ENCODE peak calls at places on chromosome 19, in four cellular contexts. One of them, this sample, is unnamed.

GRCh38 chr19:52592301-52592700 is 22.2 kb downstream of the ZNF701 start:
- DNase-seq in neural progenitor cell: no peak
- DNase-seq in Panc1: no peak
- DNase-seq in A172: no peak
- DNase-seq in this sample: no peak

GRCh38 chr19:30712428-30713151 is 340.4 kb downstream of the ZNF536 start:
- DNase-seq in neural progenitor cell: no peak
- DNase-seq in Panc1: no peak
- DNase-seq in A172: no peak
- DNase-seq in this sample: no peak

GRCh38 chr19:2376784-2377519 is 16.9 kb downstream of the TMPRSS9 start:
- DNase-seq in neural progenitor cell: no peak
- DNase-seq in Panc1: no peak
- DNase-seq in A172: no peak
- DNase-seq in this sample: no peak

GRCh38 chr19:18357442-18358264 is 17.3 kb downstream of the PGPEP1 start:
- DNase-seq in neural progenitor cell: no peak
- DNase-seq in Panc1: no peak
- DNase-seq in A172: no peak
- DNase-seq in this sample: no peak

GRCh38 chr19:54875506-54875905 is 1.5 kb downstream of the FCAR start:
- DNase-seq in neural progenitor cell: no peak
- DNase-seq in Panc1: no peak
- DNase-seq in A172: no peak
- DNase-seq in this sample: no peak

GRCh38 chr19:459724-460511 is 915 bp downstream of the SHC2 start:
- DNase-seq in neural progenitor cell: peak
- DNase-seq in Panc1: no peak
- DNase-seq in A172: peak
- DNase-seq in this sample: no peak

GRCh38 chr19:50890422-50891252 is 17.4 kb downstream of the KLK2 start:
- DNase-seq in neural progenitor cell: no peak
- DNase-seq in Panc1: no peak
- DNase-seq in A172: peak
- DNase-seq in this sample: no peak

GRCh38 chr19:40933025-40933424 is 51.0 kb upstream of the CYP2A7 start:
- DNase-seq in neural progenitor cell: peak
- DNase-seq in Panc1: no peak
- DNase-seq in A172: peak
- DNase-seq in this sample: no peak

GRCh38 chr19:38654478-38655079 is 7.1 kb downstream of the ACTN4 start:
- DNase-seq in neural progenitor cell: no peak
- DNase-seq in Panc1: no peak
- DNase-seq in A172: peak
- DNase-seq in this sample: no peak

GRCh38 chr19:44757735-44758505 is 9.4 kb downstream of the BCL3 start:
- DNase-seq in neural progenitor cell: peak
- DNase-seq in Panc1: no peak
- DNase-seq in A172: no peak
- DNase-seq in this sample: no peak

GRCh38 chr19:5676711-5677110 is 3.6 kb downstream of the MICOS13 start:
- DNase-seq in neural progenitor cell: no peak
- DNase-seq in Panc1: no peak
- DNase-seq in A172: no peak
- DNase-seq in this sample: no peak

GRCh38 chr19:47322048-47322447 is 9.9 kb upstream of the C5AR2 start:
- DNase-seq in neural progenitor cell: no peak
- DNase-seq in Panc1: no peak
- DNase-seq in A172: no peak
- DNase-seq in this sample: no peak

GRCh38 chr19:47445937-47446402 is 25.7 kb downstream of the SLC8A2 start:
- DNase-seq in neural progenitor cell: peak
- DNase-seq in Panc1: no peak
- DNase-seq in A172: no peak
- DNase-seq in this sample: no peak

GRCh38 chr19:30919737-30920136 is 429.5 kb downstream of the TSHZ3 start:
- DNase-seq in neural progenitor cell: no peak
- DNase-seq in Panc1: no peak
- DNase-seq in A172: no peak
- DNase-seq in this sample: no peak

GRCh38 chr19:3075605-3076431 is 13.5 kb upstream of the TLE5 start:
- DNase-seq in neural progenitor cell: peak
- DNase-seq in Panc1: no peak
- DNase-seq in A172: no peak
- DNase-seq in this sample: no peak

GRCh38 chr19:38142176-38143035 is 81.6 kb downstream of the DPF1 start:
- DNase-seq in neural progenitor cell: peak
- DNase-seq in Panc1: peak
- DNase-seq in A172: peak
- DNase-seq in this sample: no peak

GRCh38 chr19:35226748-35227147 is 1.8 kb downstream of the FAM187B start:
- DNase-seq in neural progenitor cell: no peak
- DNase-seq in Panc1: no peak
- DNase-seq in A172: no peak
- DNase-seq in this sample: no peak

GRCh38 chr19:29076963-29077362 is 136.0 kb downstream of the UQCRFS1 start:
- DNase-seq in neural progenitor cell: no peak
- DNase-seq in Panc1: no peak
- DNase-seq in A172: no peak
- DNase-seq in this sample: no peak

GRCh38 chr19:42693760-42694350 is 46.4 kb downstream of the PSG3 start:
- DNase-seq in neural progenitor cell: no peak
- DNase-seq in Panc1: no peak
- DNase-seq in A172: peak
- DNase-seq in this sample: no peak

GRCh38 chr19:50839712-50840655 is 6.6 kb upstream of the KLK15 start:
- DNase-seq in neural progenitor cell: no peak
- DNase-seq in Panc1: no peak
- DNase-seq in A172: no peak
- DNase-seq in this sample: no peak

GRCh38 chr19:17687857-17688784 is at the start of gene UNC13A:
- DNase-seq in neural progenitor cell: peak
- DNase-seq in Panc1: no peak
- DNase-seq in A172: no peak
- DNase-seq in this sample: no peak

GRCh38 chr19:48835734-48836088 is 580 bp downstream of the HSD17B14 start:
- DNase-seq in neural progenitor cell: peak
- DNase-seq in Panc1: peak
- DNase-seq in A172: peak
- DNase-seq in this sample: peak

GRCh38 chr19:2782936-2783780 is at the start of gene SGTA:
- DNase-seq in neural progenitor cell: peak
- DNase-seq in Panc1: peak
- DNase-seq in A172: peak
- DNase-seq in this sample: peak

GRCh38 chr19:47284324-47284899 is 9.7 kb downstream of the INAFM1 start:
- DNase-seq in neural progenitor cell: peak
- DNase-seq in Panc1: peak
- DNase-seq in A172: peak
- DNase-seq in this sample: no peak

GRCh38 chr19:56562766-56563165 is 4.5 kb upstream of the ZNF470 start:
- DNase-seq in neural progenitor cell: no peak
- DNase-seq in Panc1: no peak
- DNase-seq in A172: no peak
- DNase-seq in this sample: no peak

GRCh38 chr19:1860133-1860775 is 3.1 kb downstream of the KLF16 start:
- DNase-seq in neural progenitor cell: peak
- DNase-seq in Panc1: no peak
- DNase-seq in A172: no peak
- DNase-seq in this sample: no peak

GRCh38 chr19:33391631-33392249 is 18.2 kb downstream of the CEBPG start:
- DNase-seq in neural progenitor cell: no peak
- DNase-seq in Panc1: no peak
- DNase-seq in A172: no peak
- DNase-seq in this sample: no peak

GRCh38 chr19:17719730-17720486 is 628 bp downstream of the MAP1S start:
- DNase-seq in neural progenitor cell: peak
- DNase-seq in Panc1: no peak
- DNase-seq in A172: no peak
- DNase-seq in this sample: no peak

GRCh38 chr19:27748551-27749152 is 1464.3 kb downstream of the UQCRFS1 start:
- DNase-seq in neural progenitor cell: no peak
- DNase-seq in Panc1: no peak
- DNase-seq in A172: no peak
- DNase-seq in this sample: no peak

GRCh38 chr19:41373993-41374392 is 2.3 kb upstream of the TMEM91 start:
- DNase-seq in neural progenitor cell: no peak
- DNase-seq in Panc1: no peak
- DNase-seq in A172: peak
- DNase-seq in this sample: no peak

This sample was measured in glomerular endothelial cell.